ENCODE peak calls at places on chromosomes 4 and X, in six cellular contexts. One of them, this sample, is unnamed.

GRCh38 chr4:87219648-87220093 is 747 bp downstream of the KLHL8 start:
- DNase-seq in activated naive CD4-positive, alpha-beta T cell treated with anti-CD3 and anti-CD28 coated beads for 36 hours: peak
- DNase-seq in stomach: peak
- DNase-seq in tibial artery: no peak
- DNase-seq in Kasumi-1: peak
- DNase-seq in effector memory CD4-positive, alpha-beta T cell: peak
- DNase-seq in this sample: peak

GRCh38 chr4:38931125-38931524 is 63.5 kb downstream of the FAM114A1 start:
- DNase-seq in effector memory CD4-positive, alpha-beta T cell: no peak
- DNase-seq in activated naive CD4-positive, alpha-beta T cell treated with anti-CD3 and anti-CD28 coated beads for 36 hours: no peak
- DNase-seq in Kasumi-1: no peak
- DNase-seq in tibial artery: no peak
- DNase-seq in stomach: no peak
- DNase-seq in this sample: no peak

GRCh38 chrX:151977923-151978322 is 3.4 kb upstream of the GABRE start:
- DNase-seq in activated naive CD4-positive, alpha-beta T cell treated with anti-CD3 and anti-CD28 coated beads for 36 hours: no peak
- DNase-seq in Kasumi-1: no peak
- DNase-seq in stomach: no peak
- DNase-seq in effector memory CD4-positive, alpha-beta T cell: no peak
- DNase-seq in tibial artery: no peak
- DNase-seq in this sample: no peak

GRCh38 chr4:64399313-64400109 is 9.7 kb downstream of the TECRL start:
- DNase-seq in effector memory CD4-positive, alpha-beta T cell: no peak
- DNase-seq in stomach: no peak
- DNase-seq in tibial artery: no peak
- DNase-seq in activated naive CD4-positive, alpha-beta T cell treated with anti-CD3 and anti-CD28 coated beads for 36 hours: no peak
- DNase-seq in Kasumi-1: no peak
- DNase-seq in this sample: no peak

GRCh38 chrX:132270699-132271098 is 51.5 kb upstream of the RAP2C start:
- DNase-seq in activated naive CD4-positive, alpha-beta T cell treated with anti-CD3 and anti-CD28 coated beads for 36 hours: no peak
- DNase-seq in tibial artery: peak
- DNase-seq in stomach: no peak
- DNase-seq in effector memory CD4-positive, alpha-beta T cell: no peak
- DNase-seq in Kasumi-1: no peak
- DNase-seq in this sample: no peak

GRCh38 chrX:65647801-65648200 is 19.7 kb upstream of the MSN start:
- DNase-seq in stomach: no peak
- DNase-seq in Kasumi-1: no peak
- DNase-seq in activated naive CD4-positive, alpha-beta T cell treated with anti-CD3 and anti-CD28 coated beads for 36 hours: no peak
- DNase-seq in effector memory CD4-positive, alpha-beta T cell: no peak
- DNase-seq in tibial artery: no peak
- DNase-seq in this sample: no peak

GRCh38 chr4:47562297-47562696 is 77.2 kb downstream of the ATP10D start:
- DNase-seq in Kasumi-1: no peak
- DNase-seq in tibial artery: no peak
- DNase-seq in stomach: no peak
- DNase-seq in effector memory CD4-positive, alpha-beta T cell: no peak
- DNase-seq in activated naive CD4-positive, alpha-beta T cell treated with anti-CD3 and anti-CD28 coated beads for 36 hours: no peak
- DNase-seq in this sample: no peak

GRCh38 chr4:154081391-154081790 is 292.5 kb upstream of the SFRP2 start:
- DNase-seq in stomach: no peak
- DNase-seq in effector memory CD4-positive, alpha-beta T cell: no peak
- DNase-seq in tibial artery: no peak
- DNase-seq in Kasumi-1: no peak
- DNase-seq in activated naive CD4-positive, alpha-beta T cell treated with anti-CD3 and anti-CD28 coated beads for 36 hours: no peak
- DNase-seq in this sample: no peak

GRCh38 chr4:2733844-2734574 is 22.1 kb downstream of the TNIP2 start:
- DNase-seq in effector memory CD4-positive, alpha-beta T cell: no peak
- DNase-seq in activated naive CD4-positive, alpha-beta T cell treated with anti-CD3 and anti-CD28 coated beads for 36 hours: no peak
- DNase-seq in stomach: no peak
- DNase-seq in tibial artery: no peak
- DNase-seq in Kasumi-1: no peak
- DNase-seq in this sample: no peak

GRCh38 chr4:11436673-11437072 is 8.0 kb upstream of the HS3ST1 start:
- DNase-seq in stomach: no peak
- DNase-seq in effector memory CD4-positive, alpha-beta T cell: no peak
- DNase-seq in tibial artery: no peak
- DNase-seq in activated naive CD4-positive, alpha-beta T cell treated with anti-CD3 and anti-CD28 coated beads for 36 hours: no peak
- DNase-seq in Kasumi-1: no peak
- DNase-seq in this sample: no peak

GRCh38 chr4:154491341-154491679 is 289 bp downstream of the DCHS2 start:
- DNase-seq in effector memory CD4-positive, alpha-beta T cell: no peak
- DNase-seq in activated naive CD4-positive, alpha-beta T cell treated with anti-CD3 and anti-CD28 coated beads for 36 hours: no peak
- DNase-seq in Kasumi-1: peak
- DNase-seq in stomach: no peak
- DNase-seq in tibial artery: no peak
- DNase-seq in this sample: no peak

GRCh38 chrX:68511255-68511654 is 12.4 kb downstream of the YIPF6 start:
- DNase-seq in stomach: no peak
- DNase-seq in tibial artery: no peak
- DNase-seq in activated naive CD4-positive, alpha-beta T cell treated with anti-CD3 and anti-CD28 coated beads for 36 hours: peak
- DNase-seq in Kasumi-1: peak
- DNase-seq in effector memory CD4-positive, alpha-beta T cell: peak
- DNase-seq in this sample: no peak

GRCh38 chr4:149084128-149084527 is 641.9 kb upstream of the NR3C2 start:
- DNase-seq in Kasumi-1: no peak
- DNase-seq in tibial artery: no peak
- DNase-seq in stomach: no peak
- DNase-seq in activated naive CD4-positive, alpha-beta T cell treated with anti-CD3 and anti-CD28 coated beads for 36 hours: no peak
- DNase-seq in effector memory CD4-positive, alpha-beta T cell: no peak
- DNase-seq in this sample: no peak

GRCh38 chr4:15457401-15458201 is 12.1 kb upstream of the CC2D2A start:
- DNase-seq in effector memory CD4-positive, alpha-beta T cell: no peak
- DNase-seq in Kasumi-1: peak
- DNase-seq in tibial artery: no peak
- DNase-seq in stomach: no peak
- DNase-seq in activated naive CD4-positive, alpha-beta T cell treated with anti-CD3 and anti-CD28 coated beads for 36 hours: no peak
- DNase-seq in this sample: peak

GRCh38 chrX:152926923-152927322 is 29.1 kb downstream of the ZNF185 start:
- DNase-seq in tibial artery: no peak
- DNase-seq in Kasumi-1: no peak
- DNase-seq in effector memory CD4-positive, alpha-beta T cell: no peak
- DNase-seq in stomach: no peak
- DNase-seq in activated naive CD4-positive, alpha-beta T cell treated with anti-CD3 and anti-CD28 coated beads for 36 hours: no peak
- DNase-seq in this sample: no peak